ENCODE peak calls at places on chromosome 17, in six cellular contexts. A, Y, M, N, E and P are unnamed samples.

GRCh38 chr17:1473170-1473569 is 17.1 kb upstream of the CRK start:
- DNase-seq in A (no peak), Y (no peak), M (no peak), N (no peak), E (no peak), P (no peak)

GRCh38 chr17:38864636-38865398 is 5.0 kb upstream of the LASP1 start:
- DNase-seq in A (no peak), Y (no peak), M (no peak), N (peak), E (peak), P (no peak)

GRCh38 chr17:17403899-17404576 is 72.8 kb upstream of the MED9 start:
- DNase-seq in A (no peak), Y (no peak), M (no peak), N (no peak), E (no peak), P (no peak)

GRCh38 chr17:74547736-74548135 is 1.8 kb upstream of the CD300C start:
- DNase-seq in A (no peak), Y (no peak), M (no peak), N (no peak), E (no peak), P (no peak)

GRCh38 chr17:44899074-44899782 is at the start of gene EFTUD2:
- DNase-seq in A (peak), Y (peak), M (peak), N (peak), E (peak), P (peak)

GRCh38 chr17:18967806-18968744 is 16.1 kb downstream of the SLC5A10 start:
- DNase-seq in A (no peak), Y (peak), M (no peak), N (peak), E (no peak), P (no peak)

GRCh38 chr17:31211352-31212012 is 85.6 kb downstream of the OMG start:
- DNase-seq in A (no peak), Y (no peak), M (no peak), N (no peak), E (peak), P (no peak)

GRCh38 chr17:1491406-1492248 is 859 bp downstream of the MYO1C start:
- DNase-seq in A (no peak), Y (peak), M (no peak), N (peak), E (no peak), P (no peak)

GRCh38 chr17:8408371-8408770 is 10.7 kb upstream of the RNF222 start:
- DNase-seq in A (no peak), Y (peak), M (no peak), N (no peak), E (no peak), P (no peak)

GRCh38 chr17:39027037-39027436 is 59.8 kb upstream of the FBXO47 start:
- DNase-seq in A (no peak), Y (peak), M (no peak), N (peak), E (no peak), P (peak)

GRCh38 chr17:35906559-35907265 is 23.9 kb downstream of the RDM1 start:
- DNase-seq in A (no peak), Y (no peak), M (no peak), N (no peak), E (no peak), P (no peak)

GRCh38 chr17:34254146-34254545 is 939 bp upstream of the CCL2 start:
- DNase-seq in A (peak), Y (no peak), M (no peak), N (no peak), E (peak), P (no peak)

GRCh38 chr17:39209317-39210092 is 9.4 kb downstream of the RPL19 start:
- DNase-seq in A (no peak), Y (peak), M (peak), N (no peak), E (peak), P (peak)

GRCh38 chr17:30031214-30031869 is 85.3 kb upstream of the NSRP1 start:
- DNase-seq in A (no peak), Y (no peak), M (no peak), N (no peak), E (no peak), P (no peak)

GRCh38 chr17:14760212-14760611 is 459.3 kb downstream of the HS3ST3B1 start:
- DNase-seq in A (no peak), Y (no peak), M (no peak), N (no peak), E (no peak), P (no peak)

GRCh38 chr17:35788504-35788998 is 6.9 kb downstream of the MMP28 start:
- DNase-seq in A (no peak), Y (no peak), M (no peak), N (no peak), E (peak), P (no peak)

GRCh38 chr17:38451840-38452529 is 23.7 kb downstream of the ARHGAP23 start:
- DNase-seq in A (peak), Y (no peak), M (peak), N (no peak), E (peak), P (no peak)

GRCh38 chr17:16100737-16101400 is 101.2 kb downstream of the TTC19 start:
- DNase-seq in A (no peak), Y (no peak), M (no peak), N (no peak), E (no peak), P (no peak)

GRCh38 chr17:46994993-46995392 is 15.9 kb upstream of the RPRML start:
- DNase-seq in A (no peak), Y (no peak), M (no peak), N (no peak), E (no peak), P (no peak)

GRCh38 chr17:73138541-73139138 is 26.2 kb upstream of the SSTR2 start:
- DNase-seq in A (no peak), Y (no peak), M (no peak), N (no peak), E (no peak), P (no peak)

GRCh38 chr17:50618941-50619340 is 15.7 kb upstream of the ABCC3 start:
- DNase-seq in A (no peak), Y (no peak), M (no peak), N (no peak), E (no peak), P (no peak)

GRCh38 chr17:81398170-81398854 is 3.1 kb downstream of the BAHCC1 start:
- DNase-seq in A (no peak), Y (peak), M (no peak), N (peak), E (peak), P (no peak)

GRCh38 chr17:75404739-75405364 is 626 bp downstream of the GRB2 start:
- DNase-seq in A (no peak), Y (peak), M (peak), N (peak), E (peak), P (no peak)

GRCh38 chr17:4938069-4938491 is 1.8 kb downstream of the SLC25A11 start:
- DNase-seq in A (no peak), Y (no peak), M (no peak), N (peak), E (no peak), P (no peak)

GRCh38 chr17:52828621-52829020 is 670.1 kb upstream of the CA10 start:
- DNase-seq in A (no peak), Y (no peak), M (no peak), N (no peak), E (no peak), P (no peak)

GRCh38 chr17:47730681-47731080 is 2.4 kb upstream of the TBX21 start:
- DNase-seq in A (no peak), Y (no peak), M (peak), N (no peak), E (no peak), P (no peak)

GRCh38 chr17:62643496-62643895 is 16.0 kb downstream of the MRC2 start:
- DNase-seq in A (no peak), Y (no peak), M (no peak), N (no peak), E (no peak), P (no peak)

GRCh38 chr17:3770471-3770870 is 30.5 kb downstream of the ITGAE start:
- DNase-seq in A (no peak), Y (no peak), M (no peak), N (no peak), E (no peak), P (no peak)

GRCh38 chr17:28357901-28358197 is 522 bp upstream of the POLDIP2 start:
- DNase-seq in A (no peak), Y (no peak), M (no peak), N (no peak), E (no peak), P (no peak)

GRCh38 chr17:27471321-27472269 is 15.3 kb downstream of the KSR1 start:
- DNase-seq in A (no peak), Y (no peak), M (peak), N (no peak), E (peak), P (no peak)

GRCh38 chr17:28726396-28726911 is 421 bp upstream of the TLCD1 start:
- DNase-seq in A (no peak), Y (peak), M (peak), N (peak), E (peak), P (peak)

GRCh38 chr17:47279062-47279801 is 25.6 kb downstream of the ITGB3 start:
- DNase-seq in A (peak), Y (no peak), M (no peak), N (no peak), E (peak), P (no peak)

GRCh38 chr17:28379814-28380571 is 8.5 kb downstream of the SARM1 start:
- DNase-seq in A (no peak), Y (no peak), M (no peak), N (no peak), E (peak), P (no peak)

GRCh38 chr17:5630434-5630833 is 46.1 kb upstream of the NLRP1 start:
- DNase-seq in A (no peak), Y (no peak), M (no peak), N (no peak), E (peak), P (no peak)

GRCh38 chr17:40352044-40352778 is 12.3 kb downstream of the GJD3 start:
- DNase-seq in A (no peak), Y (no peak), M (no peak), N (peak), E (no peak), P (no peak)
- H3K27ac ChIP-seq in A (no peak), Y (no peak), M (peak), N (no peak), E (no peak), P (no peak)

DNA sequence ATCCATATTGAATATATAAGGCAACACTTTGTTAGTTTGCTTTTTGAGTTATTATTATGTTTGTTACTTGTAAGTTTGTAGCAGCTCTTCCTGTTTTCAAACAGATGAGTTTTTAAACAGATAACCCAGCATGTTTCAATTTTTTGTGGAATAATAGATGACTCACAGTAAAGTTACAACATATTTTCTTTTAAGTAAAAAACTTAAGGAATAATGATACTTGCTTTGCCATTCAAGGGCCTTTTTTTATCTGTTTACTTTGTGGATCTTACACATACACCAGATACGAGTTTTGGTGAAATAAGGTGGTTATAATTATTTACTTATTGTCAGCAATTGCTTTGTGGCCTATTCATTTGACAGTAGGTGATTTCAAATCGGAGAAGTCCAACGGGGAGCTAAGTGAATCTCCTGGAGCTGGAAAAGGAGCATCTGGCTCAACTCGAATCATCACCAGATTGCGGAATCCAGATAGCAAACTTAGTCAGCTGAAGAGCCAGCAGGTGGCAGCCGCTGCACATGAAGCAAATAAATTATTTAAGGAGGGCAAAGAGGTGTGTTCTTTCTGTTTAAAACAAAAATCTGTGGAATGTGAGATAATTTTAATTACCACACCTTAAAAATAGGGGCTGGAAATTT is 66.3 kb downstream of the BPTF start:
- DNase-seq in A (peak), Y (no peak), M (peak), N (no peak), E (peak), P (peak)
- TF ChIP-seq CTCF in A (peak), Y (no peak), M (no peak), N (no peak), E (peak), P (peak)

DNA sequence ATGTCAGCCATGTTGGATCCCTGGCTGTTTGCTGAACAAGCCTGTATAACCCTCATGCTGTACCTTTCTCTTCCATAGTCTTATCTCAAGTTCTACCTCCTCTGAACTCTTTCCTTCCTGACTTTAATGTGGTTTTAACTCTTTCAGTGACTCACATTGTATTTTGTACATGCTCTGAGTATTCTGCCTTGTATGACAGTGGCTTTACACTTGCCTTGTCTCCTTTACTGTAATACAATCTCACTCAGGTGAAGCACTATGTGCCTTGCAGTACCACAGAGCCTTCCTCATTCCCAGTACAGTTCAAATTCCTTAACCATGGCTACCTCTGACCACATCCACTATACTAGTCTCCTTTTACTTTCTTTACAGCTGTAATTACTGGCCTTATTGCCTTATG is 14.1 kb downstream of the PSMD11 start:
- DNase-seq in A (no peak), Y (no peak), M (no peak), N (no peak), E (no peak), P (no peak)
- H3K27ac ChIP-seq in A (no peak), Y (no peak), M (no peak), N (no peak), E (no peak), P (no peak)

DNA sequence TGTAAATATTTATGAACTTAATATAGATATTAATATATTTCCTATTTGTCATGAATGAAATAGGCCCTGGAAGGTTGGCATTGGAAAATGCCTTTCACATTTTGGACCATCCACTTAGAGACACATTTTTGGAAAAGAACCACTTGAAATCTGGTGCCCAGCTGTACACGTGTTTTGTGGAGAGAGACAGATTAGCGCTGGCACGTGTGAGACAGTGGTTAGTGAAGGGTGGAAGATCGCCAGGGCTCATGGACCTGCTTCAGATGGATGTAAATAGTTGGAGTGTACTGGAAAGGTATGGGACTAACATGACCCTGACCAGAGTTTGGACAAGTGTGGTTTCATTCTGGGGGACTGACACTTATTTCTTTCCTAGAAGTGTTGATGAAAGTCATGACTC is 222.9 kb downstream of the PRKCA start:
- DNase-seq in A (no peak), Y (no peak), M (no peak), N (no peak), E (no peak), P (no peak)
- TF ChIP-seq CTCF in A (no peak), Y (no peak), M (no peak), N (no peak), E (no peak), P (no peak)

GRCh38 chr17:12438212-12438611 is 227.5 kb upstream of the MYOCD start:
- DNase-seq in A (no peak), Y (no peak), M (no peak), N (no peak), E (no peak), P (no peak)

DNA sequence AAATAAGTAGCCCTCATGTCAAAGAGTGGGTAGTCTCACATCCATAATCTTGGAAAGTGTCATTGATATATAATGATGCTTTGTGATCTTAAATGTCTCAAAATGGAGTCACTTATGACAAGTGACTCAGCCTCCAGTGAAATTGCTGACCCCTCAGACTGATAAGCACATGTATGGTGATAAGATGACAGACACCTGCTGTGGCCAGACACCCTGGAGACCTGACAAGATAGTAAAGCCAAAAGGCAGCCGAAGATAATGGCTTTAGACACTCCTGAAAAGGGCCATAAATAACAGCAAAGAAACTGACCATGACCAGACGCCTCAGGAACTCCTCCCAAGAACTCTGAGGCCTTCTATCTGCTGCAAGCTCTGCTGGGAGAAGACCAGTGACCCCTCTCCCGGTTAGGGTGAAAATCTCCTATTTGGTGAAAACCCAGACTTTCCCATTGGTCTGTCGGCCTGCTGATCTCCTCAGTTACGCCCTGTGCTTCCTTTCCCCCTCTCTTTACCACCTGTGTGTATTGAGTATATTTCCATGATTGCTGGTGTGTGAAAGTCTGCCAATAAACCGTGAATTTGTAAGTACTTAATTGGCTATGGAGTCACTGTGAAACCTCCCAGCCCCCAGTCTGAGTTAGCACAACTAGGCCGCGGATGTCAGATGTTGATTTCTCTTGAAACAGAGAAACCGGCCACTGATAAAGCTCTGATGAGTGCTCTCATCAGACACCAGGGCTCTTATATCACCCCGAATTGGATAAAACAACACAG is 226.7 kb upstream of the MYOCD start:
- DNase-seq in A (no peak), Y (no peak), M (no peak), N (no peak), E (no peak), P (no peak)
- H3K27ac ChIP-seq in A (no peak), Y (no peak), M (no peak), N (no peak), E (no peak), P (no peak)

GRCh38 chr17:48908853-48909394 is 717 bp downstream of the UBE2Z start:
- DNase-seq in A (peak), Y (peak), M (peak), N (peak), E (peak), P (peak)

GRCh38 chr17:48910370-48910769 is 2.2 kb downstream of the UBE2Z start:
- DNase-seq in A (no peak), Y (no peak), M (no peak), N (no peak), E (no peak), P (no peak)

GRCh38 chr17:48907713-48908046 is 527 bp upstream of the UBE2Z start:
- DNase-seq in A (no peak), Y (no peak), M (no peak), N (no peak), E (peak), P (no peak)

GRCh38 chr17:48909796-48910195 is 1.6 kb downstream of the UBE2Z start:
- DNase-seq in A (no peak), Y (no peak), M (no peak), N (no peak), E (peak), P (no peak)

GRCh38 chr17:48908047-48908843 is at the start of gene UBE2Z:
- DNase-seq in A (peak), Y (peak), M (peak), N (peak), E (peak), P (peak)
- TF ChIP-seq CTCF in A (no peak), Y (no peak), M (peak), N (no peak), E (peak), P (no peak)

DNA sequence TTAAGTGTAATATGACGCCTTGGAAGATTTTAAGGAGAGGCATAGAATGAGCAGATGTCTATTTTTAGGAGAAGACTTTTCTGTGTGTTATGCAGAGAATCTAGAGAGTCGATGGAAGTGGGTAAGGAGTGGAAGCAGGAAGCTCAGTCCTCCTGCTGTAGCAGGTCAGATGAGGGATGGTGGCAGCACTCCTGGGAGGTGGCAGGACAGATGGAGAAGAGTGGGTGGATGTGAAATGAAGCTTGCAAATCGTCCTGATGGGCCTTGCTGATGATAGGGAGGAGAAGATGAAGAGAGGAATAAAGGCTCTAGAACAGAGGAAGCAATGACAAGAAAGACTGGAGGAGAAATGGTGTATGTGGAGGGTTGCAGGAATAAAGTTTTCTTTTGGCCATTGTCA is 125.4 kb downstream of the SHISA6 start:
- DNase-seq in A (no peak), Y (no peak), M (peak), N (no peak), E (no peak), P (no peak)
- H3K27ac ChIP-seq in A (no peak), Y (no peak), M (no peak), N (no peak), E (no peak), P (no peak)

GRCh38 chr17:56819030-56819429 is 14.7 kb downstream of the C17orf67 start:
- DNase-seq in A (no peak), Y (no peak), M (no peak), N (no peak), E (no peak), P (no peak)

GRCh38 chr17:56817066-56817465 is 16.7 kb downstream of the C17orf67 start:
- DNase-seq in A (no peak), Y (no peak), M (no peak), N (no peak), E (no peak), P (no peak)

GRCh38 chr17:56820207-56820606 is 13.5 kb downstream of the C17orf67 start:
- DNase-seq in A (no peak), Y (no peak), M (no peak), N (no peak), E (no peak), P (no peak)

GRCh38 chr17:56821847-56822534 is 11.7 kb downstream of the C17orf67 start:
- DNase-seq in A (no peak), Y (no peak), M (no peak), N (no peak), E (no peak), P (no peak)

GRCh38 chr17:56819431-56820145 is 14.1 kb downstream of the C17orf67 start:
- DNase-seq in A (peak), Y (peak), M (no peak), N (no peak), E (peak), P (peak)
- TF ChIP-seq CTCF in A (peak), Y (peak), M (peak), N (peak), E (peak), P (peak)